ENCODE peak calls at places on chromosomes 16 and 17, in four cellular contexts. Z, M, I and F are unnamed samples.

GRCh38 chr17:48002208-48002919 is 31.5 kb downstream of the CDK5RAP3 start:
- DNase-seq in I (peak; percentile 50), Z (peak; percentile 43), M (peak; percentile 75), F (no peak)

GRCh38 chr17:47989700-47990099 is 18.8 kb downstream of the CDK5RAP3 start:
- DNase-seq in M (peak; percentile 46), Z (no peak), I (no peak), F (no peak)

GRCh38 chr17:2101448-2102257 is 46.8 kb downstream of the HIC1 start:
- DNase-seq in M (no peak), Z (no peak), I (no peak), F (no peak)

GRCh38 chr17:4997302-4998026 is at the start of the genes INCA1 and KIF1C:
- DNase-seq in Z (peak; percentile 90), I (peak; percentile 77), M (peak; percentile 42), F (peak; percentile 94)

GRCh38 chr17:57675427-57675826 is 69.7 kb downstream of the CCDC182 start:
- DNase-seq in Z (no peak), I (no peak), M (no peak), F (no peak)

GRCh38 chr16:83714286-83714685 is 93.5 kb upstream of the HSBP1 start:
- DNase-seq in M (no peak), I (no peak), Z (no peak), F (no peak)

GRCh38 chr17:31461227-31461810 is 69.8 kb downstream of the RAB11FIP4 start:
- DNase-seq in I (no peak), M (no peak), Z (no peak), F (no peak)

GRCh38 chr17:48261297-48261880 is 153.8 kb downstream of the SNX11 start:
- DNase-seq in I (peak; percentile 54), Z (peak; percentile 59), M (no peak), F (peak; percentile 70)

GRCh38 chr17:2210726-2211125 is 92.9 kb downstream of the SMG6 start:
- DNase-seq in I (no peak), Z (no peak), M (no peak), F (no peak)

DNA sequence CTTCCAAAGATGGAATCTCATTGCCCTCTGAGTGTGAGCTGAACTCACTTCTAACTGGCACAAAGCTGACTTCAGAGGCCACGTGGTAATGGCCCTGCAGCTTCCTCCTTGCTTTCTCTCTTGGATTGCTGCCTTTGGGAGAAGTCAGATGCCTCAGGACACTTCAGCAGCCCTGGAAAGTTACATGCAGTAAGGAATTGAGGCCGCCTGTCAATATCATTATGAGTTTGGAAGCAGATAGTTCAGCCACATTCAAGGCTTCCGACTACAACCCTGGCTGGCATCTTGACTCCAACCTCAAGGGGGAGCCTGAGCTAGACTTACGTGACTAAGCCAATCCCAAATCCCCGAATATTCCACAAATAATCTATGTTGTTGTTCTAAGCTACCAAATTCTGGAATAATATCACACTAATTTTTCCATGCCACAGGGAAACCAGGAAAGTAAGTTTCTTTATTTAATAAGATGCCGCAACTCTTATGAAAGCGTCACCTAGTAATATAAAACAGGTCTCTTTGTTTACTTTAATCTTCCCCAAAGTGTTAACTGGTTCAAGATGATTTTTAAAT is 13.6 kb downstream of the CEP20 start:
- DNase-seq in I (peak; percentile 70), Z (no peak), M (no peak), F (peak; percentile 58)
- TF ChIP-seq USF2 in I (no peak), Z (no peak), M (no peak), F (no peak)

GRCh38 chr16:17272716-17273115 is 198.0 kb downstream of the XYLT1 start:
- DNase-seq in M (no peak), I (no peak), Z (no peak), F (no peak)

GRCh38 chr16:17269434-17269833 is 201.3 kb downstream of the XYLT1 start:
- DNase-seq in M (no peak), Z (no peak), I (no peak), F (no peak)

GRCh38 chr16:17271687-17272086 is 199.1 kb downstream of the XYLT1 start:
- DNase-seq in Z (no peak), I (no peak), M (no peak), F (no peak)

GRCh38 chr16:17270111-17270510 is 200.6 kb downstream of the XYLT1 start:
- DNase-seq in M (no peak), Z (no peak), I (no peak), F (no peak)

DNA sequence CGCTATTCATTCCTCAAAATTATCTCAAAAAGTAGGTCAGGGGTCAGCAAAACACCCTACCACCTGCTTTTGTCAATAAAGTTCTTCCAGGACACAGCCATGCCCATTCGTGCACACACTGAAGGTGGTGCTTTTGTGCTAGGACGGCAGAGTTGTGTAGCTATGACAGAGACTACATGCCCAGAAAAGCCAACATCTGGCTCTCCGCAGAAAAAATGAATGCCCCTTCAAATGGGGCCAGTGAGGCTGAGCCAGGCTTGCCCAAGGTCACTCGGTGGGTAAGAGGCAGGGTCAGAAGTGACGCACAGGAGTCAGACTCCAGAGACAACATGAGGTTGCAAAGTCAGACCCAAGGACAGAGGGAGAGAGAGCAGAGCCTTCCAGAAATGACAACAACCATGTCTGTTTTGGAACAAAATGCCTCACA is 200.1 kb downstream of the XYLT1 start:
- DNase-seq in M (no peak), I (no peak), Z (no peak), F (no peak)
- TF ChIP-seq CBFB in M (no peak), I (no peak), Z (no peak), F (no peak)

DNA sequence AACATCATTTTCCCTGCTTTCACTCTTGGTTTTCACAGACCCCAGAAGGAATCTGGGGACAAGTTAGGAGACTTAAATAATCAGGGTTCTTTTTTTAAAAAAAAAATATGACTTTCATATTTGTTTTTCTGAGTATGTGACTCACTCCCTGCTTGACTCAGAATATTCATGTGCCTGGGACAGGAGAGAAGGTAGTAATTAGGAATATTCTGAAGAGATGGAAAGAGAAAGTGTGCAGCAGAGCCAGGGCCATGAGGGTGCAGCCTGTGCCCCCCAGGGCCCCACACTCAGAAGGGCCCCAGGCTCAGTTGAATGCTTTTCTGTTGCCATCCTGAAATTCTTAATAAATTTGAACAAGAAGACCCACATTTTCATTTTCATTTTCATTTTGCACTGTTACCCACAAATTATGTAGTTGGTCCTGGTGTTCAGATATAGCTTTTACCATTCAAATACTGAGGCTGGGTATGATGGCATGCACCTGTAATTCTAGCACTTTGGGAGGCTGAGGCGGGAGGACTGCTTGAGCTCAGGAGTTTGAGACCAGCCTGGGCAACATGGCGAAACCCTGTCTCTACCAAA is 11.6 kb upstream of the LONP2 start:
- DNase-seq in M (no peak), Z (no peak), I (no peak), F (no peak)
- TF ChIP-seq USF2 in M (no peak), Z (no peak), I (no peak), F (no peak)

DNA sequence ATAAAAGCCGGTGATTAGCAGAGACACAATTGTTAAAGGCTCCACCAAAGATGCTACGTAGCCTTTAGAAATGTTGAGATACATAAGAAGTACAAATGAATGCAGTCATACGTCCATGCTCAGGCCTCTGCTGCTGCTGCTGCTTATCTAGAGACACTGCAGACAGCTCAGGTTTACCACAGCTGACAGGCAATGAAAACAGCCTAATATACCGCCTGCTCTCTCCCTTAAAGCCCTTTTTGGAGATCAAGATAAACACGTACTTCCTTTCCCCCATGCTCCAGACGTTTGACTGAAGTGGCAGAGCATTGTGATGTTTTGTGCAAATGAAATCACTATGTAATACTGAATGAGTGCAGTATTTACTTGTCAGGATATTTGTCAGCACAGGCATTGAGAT is 185.3 kb downstream of the AATF start:
- DNase-seq in I (no peak), Z (no peak), M (no peak), F (no peak)
- TF ChIP-seq CBFB in I (no peak), Z (no peak), M (no peak), F (no peak)

GRCh38 chr16:4298761-4299522 is 16.9 kb upstream of the GLIS2 start:
- DNase-seq in M (no peak), Z (peak; percentile 66), I (no peak), F (peak; percentile 76)
- TF ChIP-seq USF2 in M (no peak), Z (no peak), I (no peak), F (no peak)

GRCh38 chr16:4902038-4902437 is 34.9 kb downstream of the PPL start:
- DNase-seq in I (no peak), Z (no peak), M (no peak), F (no peak)

GRCh38 chr16:4900750-4901149 is 36.2 kb downstream of the PPL start:
- DNase-seq in I (no peak), M (no peak), Z (no peak), F (no peak)

GRCh38 chr16:4904942-4905615 is 31.9 kb downstream of the PPL start:
- DNase-seq in I (no peak), Z (no peak), M (no peak), F (no peak)

GRCh38 chr16:4900036-4900435 is 36.9 kb downstream of the PPL start:
- DNase-seq in M (no peak), I (no peak), Z (no peak), F (no peak)

GRCh38 chr16:4904108-4904941 is 32.6 kb downstream of the PPL start:
- DNase-seq in M (no peak), I (no peak), Z (no peak), F (no peak)
- TF ChIP-seq CBFB in M (no peak), I (no peak), Z (no peak), F (no peak)